ENCODE peak calls at places on chromosome 4, in five cellular contexts. Z is effector memory CD4-positive, alpha-beta T cell; U is uterus; G is heart left ventricle; J is pancreas. A is an unnamed sample. For H3K4me1, the result is how much of the 10 kb centered on the place peaks cover.

GRCh38 chr4:41256740-41257256 is at the start of gene UCHL1:
- DNase-seq in Z (no peak), U (no peak), J (peak), G (peak), A (no peak)

GRCh38 chr4:122666527-122667245 is 45.8 kb upstream of the IL21 start:
- DNase-seq in Z (no peak), G (no peak), J (no peak), U (no peak), A (no peak)

GRCh38 chr4:46389301-46389761 is 597 bp downstream of the GABRA2 start:
- DNase-seq in U (no peak), J (no peak), G (no peak), Z (no peak), A (no peak)

GRCh38 chr4:127995776-127996175 is 30.6 kb downstream of the ABHD18 start:
- DNase-seq in Z (no peak), J (no peak), G (no peak), U (no peak), A (no peak)

GRCh38 chr4:48778431-48779094 is 1.5 kb downstream of the FRYL start:
- DNase-seq in G (no peak), U (no peak), J (no peak), Z (no peak), A (no peak)

GRCh38 chr4:98786866-98787265 is 128.5 kb upstream of the TSPAN5 start:
- DNase-seq in J (no peak), G (no peak), Z (no peak), U (no peak), A (no peak)

GRCh38 chr4:161356351-161356750 is 807.4 kb downstream of the FSTL5 start:
- DNase-seq in Z (no peak), U (no peak), J (no peak), G (no peak), A (no peak)

GRCh38 chr4:108337923-108338322 is 169.2 kb upstream of the LEF1 start:
- DNase-seq in Z (no peak), J (no peak), G (no peak), U (no peak), A (no peak)

GRCh38 chr4:2932561-2932950 is 30.6 kb downstream of the NOP14 start:
- DNase-seq in Z (no peak), U (peak), G (no peak), J (peak), A (no peak)

GRCh38 chr4:56762484-56763250 is 58.8 kb downstream of the SPINK2 start:
- DNase-seq in U (no peak), Z (no peak), G (no peak), J (no peak), A (no peak)

GRCh38 chr4:186887211-186887785 is 163.6 kb upstream of the FAT1 start:
- DNase-seq in U (no peak), J (no peak), G (no peak), Z (no peak), A (peak)

GRCh38 chr4:185849543-185850185 is 37.7 kb upstream of the SORBS2 start:
- DNase-seq in J (no peak), U (no peak), Z (no peak), G (peak), A (peak)

GRCh38 chr4:100208964-100209363 is 18.7 kb upstream of the DDIT4L start:
- DNase-seq in G (no peak), Z (no peak), U (no peak), J (no peak), A (no peak)

GRCh38 chr4:6262847-6263487 is 6.7 kb upstream of the WFS1 start:
- DNase-seq in G (no peak), J (no peak), U (no peak), Z (no peak), A (no peak)

GRCh38 chr4:15402146-15402545 is 25.7 kb upstream of the C1QTNF7 start:
- DNase-seq in J (no peak), Z (no peak), U (no peak), G (no peak), A (no peak)
- H3K27ac ChIP-seq in J (no peak), Z (no peak), U (peak), G (peak), A (peak)

GRCh38 chr4:94410678-94411206 is 41.0 kb upstream of the PDLIM5 start:
- DNase-seq in G (peak), Z (no peak), U (peak), J (no peak), A (no peak)
- H3K4me1 ChIP-seq in G (under half), Z (under half), U (under half), J (under half), A (under half)

DNA sequence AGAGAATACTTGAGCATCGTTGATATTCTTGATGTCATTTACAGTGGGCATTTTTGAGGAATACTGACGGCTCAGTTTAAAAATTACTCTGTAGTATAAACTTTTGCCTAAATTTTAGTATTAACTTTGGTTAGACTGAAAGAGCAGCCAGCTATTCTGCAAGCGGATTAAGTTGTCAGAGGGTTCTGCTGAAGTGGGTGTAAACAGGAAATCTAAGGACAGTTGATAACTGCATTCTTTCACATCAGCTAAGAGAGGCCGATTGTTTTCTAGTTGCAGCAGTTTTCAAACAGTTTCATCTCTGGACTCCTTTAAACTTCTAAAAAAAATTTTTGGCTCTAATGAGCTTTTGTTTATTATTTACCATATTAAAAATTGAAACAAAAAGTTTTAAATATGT is 149.6 kb downstream of the RAPGEF2 start:
- DNase-seq in G (no peak), J (no peak), Z (no peak), U (no peak), A (no peak)
- H3K27ac ChIP-seq in G (peak), J (no peak), Z (no peak), U (no peak), A (peak)

GRCh38 chr4:7510066-7510465 is 75.3 kb upstream of the PSAPL1 start:
- DNase-seq in G (no peak), Z (no peak), J (no peak), U (no peak), A (no peak)
- H3K4me1 ChIP-seq in G (under half), Z (under half), J (under half), U (under half), A (under half)

GRCh38 chr4:156476359-156476758 is 495.2 kb downstream of the PDGFC start:
- DNase-seq in U (no peak), J (no peak), Z (no peak), G (no peak), A (no peak)
- H3K27ac ChIP-seq in U (peak), J (no peak), Z (no peak), G (no peak), A (no peak)

GRCh38 chr4:76607846-76608245 is 172.8 kb downstream of the SHROOM3 start:
- DNase-seq in J (no peak), U (no peak), G (no peak), Z (no peak), A (no peak)
- H3K4me1 ChIP-seq in J (under half), U (under half), G (under half), Z (under half), A (half or more)

A was measured in esophagus muscularis mucosa.